ENCODE peak calls at places on chromosome 20, in five cellular contexts. One of them, this sample, is unnamed.

GRCh38 chr20:46343358-46344357 is 35.4 kb upstream of the CDH22 start:
- DNase-seq in GM12878: no peak
- DNase-seq in colonic mucosa: no peak
- DNase-seq in astrocyte: no peak
- DNase-seq in A549: no peak
- DNase-seq in this sample: no peak

GRCh38 chr20:41135187-41135887 is 2.0 kb upstream of the PLCG1 start:
- DNase-seq in astrocyte: no peak
- DNase-seq in colonic mucosa: peak
- DNase-seq in A549: peak
- DNase-seq in GM12878: no peak
- DNase-seq in this sample: no peak

GRCh38 chr20:13008761-13009681 is at the start of gene SPTLC3:
- DNase-seq in A549: no peak
- DNase-seq in astrocyte: peak
- DNase-seq in colonic mucosa: peak
- DNase-seq in GM12878: no peak
- DNase-seq in this sample: peak

GRCh38 chr20:57265649-57266250 is 691 bp downstream of the BMP7 start:
- DNase-seq in colonic mucosa: no peak
- DNase-seq in astrocyte: no peak
- DNase-seq in A549: peak
- DNase-seq in GM12878: no peak
- DNase-seq in this sample: no peak

GRCh38 chr20:6616421-6616820 is 151.1 kb upstream of the BMP2 start:
- DNase-seq in astrocyte: no peak
- DNase-seq in A549: no peak
- DNase-seq in colonic mucosa: no peak
- DNase-seq in GM12878: no peak
- DNase-seq in this sample: no peak

GRCh38 chr20:23114018-23114417 is 27.9 kb upstream of the CD93 start:
- DNase-seq in astrocyte: no peak
- DNase-seq in colonic mucosa: no peak
- DNase-seq in A549: no peak
- DNase-seq in GM12878: no peak
- DNase-seq in this sample: no peak

GRCh38 chr20:47276856-47277541 is 79.5 kb downstream of the ZMYND8 start:
- DNase-seq in astrocyte: peak
- DNase-seq in GM12878: no peak
- DNase-seq in A549: no peak
- DNase-seq in colonic mucosa: peak
- DNase-seq in this sample: peak

GRCh38 chr20:25483431-25484132 is 76.1 kb downstream of the GINS1 start:
- DNase-seq in GM12878: no peak
- DNase-seq in colonic mucosa: no peak
- DNase-seq in A549: no peak
- DNase-seq in astrocyte: no peak
- DNase-seq in this sample: no peak

GRCh38 chr20:10806539-10806938 is 132.7 kb upstream of the JAG1 start:
- DNase-seq in GM12878: no peak
- DNase-seq in colonic mucosa: no peak
- DNase-seq in A549: no peak
- DNase-seq in astrocyte: no peak
- DNase-seq in this sample: no peak

GRCh38 chr20:32508775-32509119 is 76.4 kb downstream of the NOL4L start:
- DNase-seq in A549: no peak
- DNase-seq in colonic mucosa: no peak
- DNase-seq in GM12878: no peak
- DNase-seq in astrocyte: no peak
- DNase-seq in this sample: no peak

GRCh38 chr20:18001131-18001921 is 32.5 kb downstream of the MGME1 start:
- DNase-seq in colonic mucosa: no peak
- DNase-seq in A549: peak
- DNase-seq in GM12878: no peak
- DNase-seq in astrocyte: peak
- DNase-seq in this sample: peak

GRCh38 chr20:3766832-3767433 is 620 bp downstream of the ADISSP start:
- DNase-seq in astrocyte: no peak
- DNase-seq in colonic mucosa: no peak
- DNase-seq in A549: no peak
- DNase-seq in GM12878: no peak
- DNase-seq in this sample: no peak

GRCh38 chr20:63586797-63587196 is 12.8 kb upstream of the HELZ2 start:
- DNase-seq in A549: no peak
- DNase-seq in astrocyte: no peak
- DNase-seq in GM12878: no peak
- DNase-seq in colonic mucosa: no peak
- DNase-seq in this sample: no peak

GRCh38 chr20:32278199-32278643 is 770 bp downstream of the KIF3B start:
- DNase-seq in astrocyte: no peak
- DNase-seq in GM12878: peak
- DNase-seq in colonic mucosa: no peak
- DNase-seq in A549: no peak
- DNase-seq in this sample: peak

GRCh38 chr20:50130995-50131394 is 18.0 kb upstream of the UBE2V1 start:
- DNase-seq in colonic mucosa: no peak
- DNase-seq in astrocyte: no peak
- DNase-seq in A549: no peak
- DNase-seq in GM12878: no peak
- DNase-seq in this sample: no peak

GRCh38 chr20:20215976-20216727 is 151.8 kb upstream of the INSM1 start:
- DNase-seq in A549: no peak
- DNase-seq in colonic mucosa: no peak
- DNase-seq in astrocyte: no peak
- DNase-seq in GM12878: no peak
- DNase-seq in this sample: no peak

GRCh38 chr20:37296371-37296770 is 6.9 kb downstream of the MANBAL start:
- DNase-seq in colonic mucosa: no peak
- DNase-seq in A549: no peak
- DNase-seq in GM12878: no peak
- DNase-seq in astrocyte: no peak
- DNase-seq in this sample: peak

GRCh38 chr20:58054744-58055373 is 173.6 kb downstream of the ANKRD60 start:
- DNase-seq in colonic mucosa: peak
- DNase-seq in GM12878: no peak
- DNase-seq in astrocyte: no peak
- DNase-seq in A549: no peak
- DNase-seq in this sample: peak

GRCh38 chr20:2305946-2306345 is 10.1 kb downstream of the TGM3 start:
- DNase-seq in astrocyte: no peak
- DNase-seq in A549: peak
- DNase-seq in GM12878: no peak
- DNase-seq in colonic mucosa: peak
- DNase-seq in this sample: no peak

GRCh38 chr20:4949833-4950178 is 51.5 kb downstream of the SLC23A2 start:
- DNase-seq in astrocyte: peak
- DNase-seq in A549: peak
- DNase-seq in colonic mucosa: peak
- DNase-seq in GM12878: no peak
- DNase-seq in this sample: peak
- TF ChIP-seq CTCF in astrocyte: peak
- TF ChIP-seq CTCF in A549: peak
- TF ChIP-seq CTCF in colonic mucosa: peak
- TF ChIP-seq CTCF in GM12878: peak
- TF ChIP-seq CTCF in this sample: peak

DNA sequence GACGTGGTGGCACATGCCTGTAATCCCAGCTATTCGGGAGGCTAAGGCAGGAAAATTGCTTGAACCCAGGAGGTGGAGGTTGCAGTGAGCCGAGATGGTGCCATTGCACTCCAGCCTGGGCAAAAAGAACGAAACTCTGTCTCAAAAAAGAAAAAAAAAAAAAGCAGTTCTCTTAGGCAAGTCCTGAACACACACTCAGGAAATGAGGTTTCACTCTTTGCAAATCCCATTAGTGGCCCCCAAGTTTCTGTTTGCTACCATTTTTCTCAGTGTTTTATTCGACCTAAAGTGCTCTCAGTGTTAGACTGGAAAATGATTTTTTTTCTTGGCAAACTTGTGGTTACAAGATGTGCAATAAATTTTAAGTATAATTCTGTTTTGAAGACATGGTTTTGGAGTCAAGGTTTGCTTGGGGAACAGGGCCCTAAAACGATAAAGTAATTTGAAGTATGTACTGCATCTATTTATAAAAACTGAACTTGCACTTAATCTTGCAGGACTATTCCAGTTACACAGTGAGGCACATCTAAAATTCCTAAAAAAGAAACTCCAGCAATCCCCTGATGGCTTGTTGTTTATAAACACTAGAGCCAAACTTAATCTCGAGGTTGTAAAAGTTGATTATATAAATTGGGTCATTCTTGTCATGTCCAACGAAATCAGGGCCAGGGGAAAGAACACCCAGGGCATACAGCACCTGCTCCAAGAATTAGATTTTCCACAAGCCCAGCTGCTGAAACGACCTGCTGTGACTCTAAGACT is 42.6 kb downstream of the MAP1LC3A start:
- DNase-seq in GM12878: no peak
- DNase-seq in astrocyte: no peak
- DNase-seq in colonic mucosa: no peak
- DNase-seq in A549: no peak
- DNase-seq in this sample: peak
- H3K4me3 ChIP-seq in GM12878: no peak
- H3K4me3 ChIP-seq in astrocyte: no peak
- H3K4me3 ChIP-seq in colonic mucosa: no peak
- H3K4me3 ChIP-seq in A549: no peak
- H3K4me3 ChIP-seq in this sample: no peak

DNA sequence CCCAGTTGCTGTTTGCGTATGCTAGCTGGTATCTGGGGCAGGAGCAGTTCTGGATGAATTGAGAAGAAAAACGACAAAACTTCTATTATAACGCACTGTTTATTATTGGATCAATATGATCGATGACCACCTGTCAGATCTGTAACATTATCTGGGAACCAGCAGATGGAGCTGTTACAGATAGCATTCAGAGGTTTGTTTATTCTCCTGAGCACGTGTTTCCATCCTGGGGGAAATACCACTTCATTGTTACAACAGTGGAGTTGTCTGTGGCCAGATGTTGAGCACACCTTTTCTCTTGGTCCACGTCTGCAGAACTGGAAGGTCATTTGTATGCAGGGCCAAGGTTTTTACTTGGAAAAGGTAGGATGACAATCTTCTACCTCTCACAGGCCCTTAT is 16.0 kb upstream of the NKX2-2 start:
- DNase-seq in GM12878: no peak
- DNase-seq in astrocyte: no peak
- DNase-seq in A549: no peak
- DNase-seq in colonic mucosa: no peak
- DNase-seq in this sample: no peak
- TF ChIP-seq CTCF in GM12878: peak
- TF ChIP-seq CTCF in astrocyte: peak
- TF ChIP-seq CTCF in A549: peak
- TF ChIP-seq CTCF in colonic mucosa: peak
- TF ChIP-seq CTCF in this sample: peak

GRCh38 chr20:51440589-51440988 is 101.9 kb downstream of the NFATC2 start:
- DNase-seq in A549: no peak
- DNase-seq in colonic mucosa: no peak
- DNase-seq in GM12878: no peak
- DNase-seq in astrocyte: no peak
- DNase-seq in this sample: no peak
- H3K4me3 ChIP-seq in A549: no peak
- H3K4me3 ChIP-seq in colonic mucosa: no peak
- H3K4me3 ChIP-seq in GM12878: no peak
- H3K4me3 ChIP-seq in astrocyte: no peak
- H3K4me3 ChIP-seq in this sample: no peak

DNA sequence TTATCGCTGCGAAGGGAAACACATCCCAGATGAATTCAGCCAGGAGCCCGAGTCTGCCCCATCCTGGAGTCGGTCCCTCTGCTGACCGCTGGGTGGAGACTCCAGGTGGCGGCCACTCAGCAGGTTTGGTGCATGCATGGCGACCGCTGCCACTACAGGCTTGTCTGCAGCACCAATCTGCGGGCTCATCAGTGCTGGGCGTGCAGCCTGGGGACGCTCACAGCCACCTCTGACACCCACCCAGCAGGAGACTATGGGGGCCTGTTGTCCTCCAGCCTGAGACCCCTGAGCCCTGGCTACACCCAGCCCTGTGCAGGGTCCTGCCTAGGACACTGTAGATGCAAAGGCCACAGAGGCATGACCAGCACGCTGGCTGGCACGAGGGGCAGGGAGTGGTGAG is 40.5 kb upstream of the GATA5 start:
- DNase-seq in GM12878: no peak
- DNase-seq in astrocyte: no peak
- DNase-seq in colonic mucosa: no peak
- DNase-seq in A549: peak
- DNase-seq in this sample: no peak
- TF ChIP-seq CTCF in GM12878: no peak
- TF ChIP-seq CTCF in astrocyte: no peak
- TF ChIP-seq CTCF in colonic mucosa: no peak
- TF ChIP-seq CTCF in A549: peak
- TF ChIP-seq CTCF in this sample: no peak

GRCh38 chr20:36145877-36146707 is 8.4 kb upstream of the EPB41L1 start:
- DNase-seq in colonic mucosa: no peak
- DNase-seq in GM12878: no peak
- DNase-seq in A549: no peak
- DNase-seq in astrocyte: peak
- DNase-seq in this sample: peak
- H3K4me3 ChIP-seq in colonic mucosa: no peak
- H3K4me3 ChIP-seq in GM12878: no peak
- H3K4me3 ChIP-seq in A549: no peak
- H3K4me3 ChIP-seq in astrocyte: no peak
- H3K4me3 ChIP-seq in this sample: no peak

DNA sequence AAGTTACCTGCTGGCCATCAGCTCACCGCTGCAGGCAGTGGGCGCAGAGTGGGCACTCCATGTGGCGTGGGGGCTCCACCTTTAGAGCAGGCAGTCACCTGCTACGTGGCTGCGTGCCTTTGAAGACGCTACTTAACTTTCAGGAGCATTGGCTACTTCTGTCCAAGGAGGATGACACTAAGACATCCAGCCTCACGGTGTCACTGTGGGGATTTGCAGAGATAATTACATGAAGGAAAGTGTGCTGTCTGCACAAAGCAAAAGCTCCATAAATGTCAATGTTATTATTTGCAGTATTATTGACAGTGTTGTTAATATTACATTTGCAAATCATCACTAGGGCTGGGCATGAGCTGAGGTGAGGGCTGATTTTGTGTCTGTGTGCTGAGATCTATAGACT is 166.0 kb upstream of the SYNDIG1 start:
- DNase-seq in A549: peak
- DNase-seq in GM12878: no peak
- DNase-seq in astrocyte: no peak
- DNase-seq in colonic mucosa: no peak
- DNase-seq in this sample: no peak
- TF ChIP-seq CTCF in A549: no peak
- TF ChIP-seq CTCF in GM12878: no peak
- TF ChIP-seq CTCF in astrocyte: no peak
- TF ChIP-seq CTCF in colonic mucosa: no peak
- TF ChIP-seq CTCF in this sample: no peak

DNA sequence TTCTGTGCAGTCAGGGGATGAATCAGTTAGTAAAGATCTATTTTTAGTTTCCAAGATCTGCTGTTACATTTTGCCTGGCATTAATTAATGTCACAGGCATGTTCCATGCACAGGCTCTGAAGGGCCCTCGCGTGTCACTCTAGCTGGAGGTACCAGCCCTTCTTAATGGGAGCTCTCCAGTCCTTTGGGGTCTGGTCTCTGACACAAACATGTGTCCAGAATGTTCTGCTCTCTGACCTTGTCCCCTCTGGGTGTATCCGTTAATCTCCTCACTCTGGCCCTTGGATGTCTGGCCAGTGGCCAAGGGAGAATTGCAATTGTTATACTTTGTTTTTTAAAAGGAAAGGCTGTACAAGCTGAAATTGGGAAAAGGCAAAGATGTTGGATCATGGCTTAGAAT is 16.4 kb upstream of the ZNF831 start:
- DNase-seq in GM12878: no peak
- DNase-seq in colonic mucosa: no peak
- DNase-seq in A549: no peak
- DNase-seq in astrocyte: no peak
- DNase-seq in this sample: no peak
- H3K4me3 ChIP-seq in GM12878: no peak
- H3K4me3 ChIP-seq in colonic mucosa: no peak
- H3K4me3 ChIP-seq in A549: no peak
- H3K4me3 ChIP-seq in astrocyte: no peak
- H3K4me3 ChIP-seq in this sample: no peak

GRCh38 chr20:38588303-38588702 is 7.3 kb downstream of the ADIG start:
- DNase-seq in astrocyte: no peak
- DNase-seq in GM12878: no peak
- DNase-seq in colonic mucosa: no peak
- DNase-seq in A549: no peak
- DNase-seq in this sample: no peak
- TF ChIP-seq CTCF in astrocyte: no peak
- TF ChIP-seq CTCF in GM12878: no peak
- TF ChIP-seq CTCF in colonic mucosa: no peak
- TF ChIP-seq CTCF in A549: no peak
- TF ChIP-seq CTCF in this sample: no peak

This sample was measured in fibroblast of villous mesenchyme.